ENCODE peak calls at places on chromosomes 2 and 18, in four cellular contexts. K, U, H and N are unnamed samples. For H3K36me3, the result is how much of the 10 kb centered on the place peaks cover.

GRCh38 chr18:40851014-40851429 is 1104.0 kb upstream of the PIK3C3 start:
- DNase-seq in K (peak), U (no peak), H (no peak), N (no peak)

GRCh38 chr2:20229322-20230201 is 4.6 kb upstream of the SDC1 start:
- DNase-seq in K (no peak), U (no peak), H (no peak), N (no peak)

GRCh38 chr2:127080941-127081769 is 25.8 kb downstream of the BIN1 start:
- DNase-seq in K (no peak), U (no peak), H (peak), N (peak)

GRCh38 chr2:240463274-240463865 is 27.9 kb downstream of the GPC1 start:
- DNase-seq in K (no peak), U (no peak), H (no peak), N (no peak)

GRCh38 chr18:8426401-8426800 is 182.8 kb upstream of the RAB12 start:
- DNase-seq in K (no peak), U (peak), H (no peak), N (no peak)

GRCh38 chr18:43774497-43774896 is 497.2 kb upstream of the SYT4 start:
- DNase-seq in K (no peak), U (no peak), H (no peak), N (no peak)

GRCh38 chr2:240229603-240230423 is 89.4 kb upstream of the OTOS start:
- DNase-seq in K (peak), U (no peak), H (no peak), N (no peak)

GRCh38 chr2:104976603-104977120 is 61.2 kb upstream of the MRPS9 start:
- DNase-seq in K (no peak), U (no peak), H (no peak), N (no peak)

GRCh38 chr2:10063566-10063965 is 16.6 kb downstream of the CYS1 start:
- DNase-seq in K (no peak), U (no peak), H (no peak), N (no peak)

GRCh38 chr2:44707945-44708645 is 233.4 kb upstream of the SIX3 start:
- DNase-seq in K (peak), U (peak), H (no peak), N (no peak)

GRCh38 chr2:191854385-191855372 is 7.8 kb upstream of the CAVIN2 start:
- DNase-seq in K (no peak), U (peak), H (no peak), N (no peak)

GRCh38 chr2:25228848-25229674 is 60.7 kb upstream of the POMC start:
- DNase-seq in K (peak), U (peak), H (no peak), N (no peak)

GRCh38 chr2:88180594-88181240 is 10.6 kb downstream of the THNSL2 start:
- DNase-seq in K (peak), U (no peak), H (no peak), N (no peak)

GRCh38 chr2:110106642-110107041 is 9.0 kb downstream of the MALL start:
- DNase-seq in K (peak), U (no peak), H (no peak), N (no peak)

GRCh38 chr2:233381013-233381995 is 27.0 kb downstream of the DGKD start:
- DNase-seq in K (peak), U (no peak), H (no peak), N (no peak)

GRCh38 chr2:237128845-237129592 is 43.3 kb downstream of the COPS8 start:
- DNase-seq in K (no peak), U (no peak), H (no peak), N (no peak)

GRCh38 chr2:105789745-105790466 is 45.2 kb downstream of the NCK2 start:
- DNase-seq in K (peak), U (no peak), H (peak), N (peak)

GRCh38 chr18:13642440-13642827 is 83.9 kb downstream of the FAM210A start:
- DNase-seq in K (no peak), U (no peak), H (no peak), N (no peak)

GRCh38 chr18:27605107-27605834 is 420.2 kb upstream of the CHST9 start:
- DNase-seq in K (peak), U (peak), H (no peak), N (no peak)

GRCh38 chr2:203594541-203594940 is 59.4 kb upstream of the RAPH1 start:
- DNase-seq in K (peak), U (no peak), H (no peak), N (no peak)

GRCh38 chr18:77197073-77197472 is 52.6 kb upstream of the GALR1 start:
- DNase-seq in K (no peak), U (no peak), H (no peak), N (no peak)

GRCh38 chr2:207330912-207331311 is 165.2 kb upstream of the KLF7 start:
- DNase-seq in K (peak), U (no peak), H (no peak), N (no peak)

GRCh38 chr2:220117010-220117409 is 489.6 kb downstream of the SLC4A3 start:
- DNase-seq in K (no peak), U (no peak), H (no peak), N (no peak)

GRCh38 chr18:70423988-70424387 is 135.1 kb downstream of the SOCS6 start:
- DNase-seq in K (peak), U (no peak), H (no peak), N (no peak)

GRCh38 chr2:217101972-217102371 is 242.1 kb upstream of the TNP1 start:
- DNase-seq in K (no peak), U (no peak), H (no peak), N (no peak)

GRCh38 chr18:23855721-23856120 is 158.8 kb upstream of the TTC39C start:
- DNase-seq in K (no peak), U (no peak), H (no peak), N (no peak)

GRCh38 chr2:114464961-114465706 is 22.7 kb downstream of the DPP10 start:
- DNase-seq in K (no peak), U (no peak), H (no peak), N (no peak)

GRCh38 chr2:9264301-9264700 is 57.7 kb downstream of the ASAP2 start:
- DNase-seq in K (no peak), U (no peak), H (no peak), N (no peak)

GRCh38 chr2:191061381-191061982 is 47.5 kb upstream of the STAT1 start:
- DNase-seq in K (no peak), U (no peak), H (no peak), N (no peak)

GRCh38 chr2:84276585-84277255 is 182.4 kb downstream of the SUCLG1 start:
- DNase-seq in K (peak), U (no peak), H (no peak), N (no peak)

GRCh38 chr2:136116813-136117390 is 1.0 kb downstream of the CXCR4 start:
- DNase-seq in K (peak), U (peak), H (peak), N (peak)

GRCh38 chr2:68744517-68744916 is 9.9 kb downstream of the ARHGAP25 start:
- DNase-seq in K (peak), U (no peak), H (no peak), N (no peak)

GRCh38 chr2:74864728-74865722 is 31.1 kb downstream of the HK2 start:
- DNase-seq in K (peak), U (no peak), H (no peak), N (no peak)

GRCh38 chr2:189561371-189561948 is 19.1 kb downstream of the SLC40A1 start:
- DNase-seq in K (no peak), U (no peak), H (no peak), N (no peak)
- H3K4me3 ChIP-seq in K (no peak), U (no peak), H (no peak), N (no peak)

DNA sequence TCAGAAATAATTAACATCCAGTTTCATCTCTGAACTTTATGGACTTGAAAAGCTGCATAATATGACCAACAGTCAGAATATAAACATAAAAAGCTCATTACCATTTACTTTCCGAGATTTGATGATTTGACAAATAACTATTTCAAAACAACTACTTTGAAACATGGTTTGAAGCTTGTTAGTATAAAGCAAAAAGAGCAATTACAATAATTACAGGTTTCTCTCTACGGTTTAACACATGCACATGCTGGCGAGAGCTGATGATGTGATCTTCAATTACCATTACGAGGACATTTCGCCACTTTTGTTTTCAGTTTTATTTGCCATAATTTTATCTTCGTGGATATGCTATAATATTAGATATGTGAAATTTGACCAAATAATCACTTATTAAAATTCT is 270.2 kb downstream of the TCF4 start:
- DNase-seq in K (no peak), U (no peak), H (no peak), N (no peak)
- H3K27ac ChIP-seq in K (no peak), U (no peak), H (no peak), N (no peak)

GRCh38 chr2:208352644-208353567 is 53.7 kb upstream of the PTH2R start:
- DNase-seq in K (no peak), U (no peak), H (no peak), N (no peak)
- H3K36me3 ChIP-seq in K (under half), U (half or more), H (half or more), N (half or more)

GRCh38 chr2:119638891-119639539 is 40.0 kb upstream of the TMEM177 start:
- DNase-seq in K (no peak), U (peak), H (no peak), N (no peak)
- H3K4me3 ChIP-seq in K (no peak), U (no peak), H (no peak), N (no peak)

GRCh38 chr2:48414980-48415764 is 114.8 kb upstream of the STON1 start:
- DNase-seq in K (no peak), U (no peak), H (no peak), N (no peak)
- H3K27ac ChIP-seq in K (no peak), U (no peak), H (no peak), N (no peak)

DNA sequence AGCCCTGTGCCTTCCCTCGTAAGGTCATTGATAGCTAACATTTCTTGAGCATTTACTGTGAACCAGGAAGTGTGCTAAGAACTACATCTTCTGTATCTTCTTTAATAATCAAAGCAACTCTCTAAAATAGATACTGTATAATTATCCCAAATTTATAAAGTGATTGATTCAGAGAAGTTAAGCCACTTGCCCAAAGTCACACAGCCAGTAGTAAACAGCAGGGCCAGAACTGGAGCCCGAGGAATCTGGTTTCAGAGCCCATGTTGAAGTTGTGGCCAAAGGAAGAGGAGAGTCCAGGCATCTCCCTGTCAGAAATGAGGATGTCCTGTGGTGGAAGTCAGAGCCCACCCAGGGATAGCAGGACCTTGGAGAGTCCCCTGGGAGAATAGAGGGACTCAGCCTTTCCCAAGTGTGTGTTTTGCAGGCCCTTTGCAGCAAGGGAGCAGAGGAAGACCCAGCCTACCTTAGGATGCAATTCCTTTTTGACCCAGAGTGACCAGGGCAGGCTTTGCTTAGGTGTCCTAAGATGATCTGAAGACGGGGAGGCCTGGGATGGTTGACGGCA is 134.2 kb downstream of the DYSF start:
- DNase-seq in K (no peak), U (no peak), H (no peak), N (no peak)
- H3K36me3 ChIP-seq in K (under half), U (under half), H (under half), N (under half)

GRCh38 chr2:170660406-170660805 is 54.7 kb upstream of the SP5 start:
- DNase-seq in K (no peak), U (no peak), H (no peak), N (no peak)

GRCh38 chr2:170651603-170652002 is 63.5 kb upstream of the SP5 start:
- DNase-seq in K (no peak), U (no peak), H (peak), N (no peak)

GRCh38 chr2:170652637-170653417 is 62.3 kb upstream of the SP5 start:
- DNase-seq in K (no peak), U (no peak), H (no peak), N (no peak)

DNA sequence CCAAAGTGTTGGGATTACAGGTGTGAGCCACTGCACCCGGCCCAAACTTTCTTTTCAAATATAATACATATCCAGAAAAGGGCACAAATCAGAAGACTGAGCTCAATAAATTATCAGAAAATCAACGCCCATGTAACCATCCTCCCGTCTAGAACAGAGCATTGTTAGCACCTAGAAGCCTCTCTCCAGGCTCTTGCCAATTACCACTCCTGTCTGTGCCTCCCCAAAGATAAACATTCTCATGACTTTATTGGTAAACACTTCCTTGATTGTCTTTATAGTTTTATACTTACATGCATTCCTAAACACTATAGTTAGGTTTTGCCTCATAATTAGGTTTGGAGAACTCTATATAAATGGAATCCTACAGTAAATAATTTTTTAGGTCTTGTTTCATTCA is 58.5 kb upstream of the SP5 start:
- DNase-seq in K (no peak), U (no peak), H (no peak), N (no peak)
- H3K4me3 ChIP-seq in K (no peak), U (no peak), H (no peak), N (no peak)

DNA sequence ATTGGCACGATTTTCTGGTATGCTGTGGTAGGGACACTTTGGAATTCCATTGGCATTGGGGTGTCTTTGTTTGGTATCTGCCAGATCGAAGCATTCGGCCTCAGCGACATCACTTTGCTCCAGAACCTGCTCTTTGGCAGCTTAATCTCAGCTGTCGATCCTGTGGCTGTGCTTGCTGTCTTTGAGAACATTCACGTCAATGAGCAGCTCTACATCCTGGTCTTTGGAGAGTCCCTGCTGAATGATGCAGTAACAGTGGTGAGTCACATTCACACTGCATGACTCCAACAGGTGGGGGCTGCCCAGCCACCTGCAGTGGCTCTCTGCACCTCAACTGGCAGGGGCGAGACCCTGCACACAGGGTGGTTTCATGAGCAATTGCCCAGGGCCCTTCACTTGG is 38.4 kb downstream of the SLC9A2 start:
- DNase-seq in K (peak), U (no peak), H (no peak), N (no peak)
- H3K27ac ChIP-seq in K (peak), U (no peak), H (no peak), N (no peak)

DNA sequence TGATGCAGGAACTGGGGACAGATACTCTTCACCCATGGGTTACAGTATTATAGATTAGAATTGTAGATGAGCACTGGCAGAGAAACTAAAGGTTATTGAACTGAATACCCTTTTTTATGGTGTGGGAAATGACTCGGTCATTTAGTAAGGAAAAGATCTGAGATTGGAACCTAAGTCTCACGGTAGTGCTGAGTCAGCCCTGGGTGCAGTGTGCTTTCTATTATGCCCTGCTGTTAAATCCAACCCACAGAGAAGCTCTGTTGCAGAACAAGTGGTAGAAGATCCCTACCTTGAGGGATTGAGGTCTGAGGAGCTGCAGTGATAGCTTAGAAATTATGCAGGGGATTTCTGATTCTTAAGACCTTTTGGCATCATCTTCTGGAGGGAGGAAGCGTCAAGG is 12.7 kb downstream of the CCT7 start:
- DNase-seq in K (no peak), U (no peak), H (no peak), N (no peak)
- H3K36me3 ChIP-seq in K (half or more), U (half or more), H (half or more), N (half or more)